ENCODE peak calls at places on chromosomes 16 and 17, in four cellular contexts. W is HCT116, S is K562, K is H1. T is an unnamed sample.

GRCh38 chr17:28492352-28493310 is 13.5 kb upstream of the FOXN1 start:
- DNase-seq in W (no peak), S (no peak), K (no peak), T (no peak)

GRCh38 chr17:18356624-18357023 is 6.7 kb downstream of the SHMT1 start:
- DNase-seq in W (no peak), S (no peak), K (no peak), T (no peak)

GRCh38 chr17:27793168-27793905 is 7.0 kb downstream of the NOS2 start:
- DNase-seq in W (no peak), S (peak; percentile 68), K (peak; percentile 67), T (no peak)

GRCh38 chr16:86414991-86415740 is 95.2 kb upstream of the FOXF1 start:
- DNase-seq in W (no peak), S (no peak), K (no peak), T (no peak)

GRCh38 chr17:18362509-18363020 is 785 bp downstream of the SHMT1 start:
- DNase-seq in W (no peak), S (no peak), K (peak; percentile 54), T (no peak)

GRCh38 chr16:68234188-68235104 is 1.5 kb downstream of the ESRP2 start:
- DNase-seq in W (peak; percentile 61), S (no peak), K (peak; percentile 80), T (no peak)

GRCh38 chr16:57297856-57298255 is 13.4 kb upstream of the PLLP start:
- DNase-seq in W (no peak), S (no peak), K (no peak), T (no peak)

GRCh38 chr17:66691644-66692500 is 143.0 kb upstream of the CACNG5 start:
- DNase-seq in W (no peak), S (no peak), K (no peak), T (no peak)

GRCh38 chr17:50918933-50919296 is 52.8 kb upstream of the TOB1 start:
- DNase-seq in W (no peak), S (no peak), K (no peak), T (no peak)

GRCh38 chr16:88770459-88771293 is 14.3 kb downstream of the PIEZO1 start:
- DNase-seq in W (peak; percentile 78), S (peak; percentile 72), K (no peak), T (no peak)

GRCh38 chr16:4290236-4290830 is 17.5 kb upstream of the TFAP4 start:
- DNase-seq in W (peak; percentile 88), S (no peak), K (no peak), T (no peak)

GRCh38 chr17:27596571-27597187 is 34.3 kb upstream of the LGALS9 start:
- DNase-seq in W (no peak), S (no peak), K (no peak), T (no peak)

GRCh38 chr16:58000706-58001676 is at the start of gene USB1:
- DNase-seq in W (peak; percentile 77), S (peak; percentile 95), K (peak; percentile 92), T (peak; percentile 56)

GRCh38 chr17:72515291-72516065 is 394.7 kb downstream of the SOX9 start:
- DNase-seq in W (no peak), S (no peak), K (no peak), T (peak; percentile 77)

GRCh38 chr16:84585886-84586285 is 32.0 kb downstream of the COTL1 start:
- DNase-seq in W (peak; percentile 27), S (peak; percentile 74), K (peak; percentile 84), T (no peak)

GRCh38 chr16:54282202-54282922 is 4.2 kb downstream of the IRX3 start:
- DNase-seq in W (peak; percentile 15), S (peak; percentile 70), K (peak; percentile 84), T (no peak)

GRCh38 chr17:36687736-36688135 is 86.4 kb downstream of the MRM1 start:
- DNase-seq in W (no peak), S (no peak), K (no peak), T (no peak)

GRCh38 chr16:70747703-70748631 is 53.0 kb downstream of the VAC14 start:
- DNase-seq in W (no peak), S (no peak), K (no peak), T (no peak)

GRCh38 chr17:149897-150575 is 12.7 kb downstream of the SCGB1C2 start:
- DNase-seq in W (no peak), S (peak; percentile 11), K (no peak), T (no peak)

GRCh38 chr17:16491703-16492612 is at the start of gene LRRC75A:
- DNase-seq in W (no peak), S (peak; percentile 91), K (peak; percentile 74), T (no peak)

GRCh38 chr16:84527486-84528269 is 23.2 kb upstream of the MEAK7 start:
- DNase-seq in W (no peak), S (no peak), K (no peak), T (no peak)

GRCh38 chr17:9666461-9667050 is 21.2 kb downstream of the USP43 start:
- DNase-seq in W (no peak), S (no peak), K (no peak), T (no peak)

GRCh38 chr17:16211601-16212000 is 3.7 kb downstream of the NCOR1 start:
- DNase-seq in W (no peak), S (no peak), K (no peak), T (no peak)

GRCh38 chr17:75611746-75612437 is 21.3 kb upstream of the SMIM5 start:
- DNase-seq in W (no peak), S (no peak), K (no peak), T (no peak)

GRCh38 chr17:39618252-39618913 is 8.4 kb upstream of the PPP1R1B start:
- DNase-seq in W (no peak), S (peak; percentile 24), K (peak; percentile 72), T (no peak)

GRCh38 chr17:13480877-13481276 is 120.9 kb downstream of the HS3ST3A1 start:
- DNase-seq in W (no peak), S (no peak), K (no peak), T (no peak)

GRCh38 chr17:51590071-51590470 is 329.7 kb downstream of the UTP18 start:
- DNase-seq in W (no peak), S (no peak), K (no peak), T (no peak)

GRCh38 chr17:45826919-45827628 is 17.6 kb upstream of the SPPL2C start:
- DNase-seq in W (no peak), S (no peak), K (no peak), T (no peak)

GRCh38 chr17:41738077-41738800 is 3.8 kb upstream of the HAP1 start:
- DNase-seq in W (peak; percentile 63), S (peak; percentile 93), K (peak; percentile 95), T (peak; percentile 44)

GRCh38 chr16:56841659-56842058 is 23.3 kb upstream of the SLC12A3 start:
- DNase-seq in W (no peak), S (no peak), K (no peak), T (no peak)

GRCh38 chr17:63537991-63538692 is 12.1 kb upstream of the DCAF7 start:
- DNase-seq in W (no peak), S (peak; percentile 62), K (peak; percentile 55), T (no peak)

GRCh38 chr17:80599546-80600305 is 55.1 kb downstream of the RPTOR start:
- DNase-seq in W (no peak), S (peak; percentile 49), K (no peak), T (no peak)

GRCh38 chr16:54886078-54886477 is 44.6 kb upstream of the IRX5 start:
- DNase-seq in W (no peak), S (no peak), K (no peak), T (no peak)

GRCh38 chr17:48003686-48004120 is 32.8 kb downstream of the CDK5RAP3 start:
- DNase-seq in W (no peak), S (no peak), K (no peak), T (no peak)

GRCh38 chr17:57552114-57552601 is 192.9 kb downstream of the CCDC182 start:
- DNase-seq in W (no peak), S (peak; percentile 64), K (peak; percentile 82), T (no peak)

GRCh38 chr16:84718-85452 is 6.9 kb downstream of the MPG start:
- DNase-seq in W (no peak), S (no peak), K (no peak), T (peak; percentile 65)

GRCh38 chr17:44327715-44328449 is 3.3 kb upstream of the SLC25A39 start:
- DNase-seq in W (no peak), S (no peak), K (no peak), T (no peak)

GRCh38 chr17:44334315-44335181 is 9.9 kb upstream of the SLC25A39 start:
- DNase-seq in W (no peak), S (no peak), K (no peak), T (no peak)

GRCh38 chr17:44326867-44327444 is 2.3 kb upstream of the SLC25A39 start:
- DNase-seq in W (peak; percentile 97), S (peak; percentile 90), K (peak; percentile 90), T (peak; percentile 79)

GRCh38 chr17:44333371-44333770 is 8.7 kb upstream of the SLC25A39 start:
- DNase-seq in W (no peak), S (no peak), K (no peak), T (no peak)

GRCh38 chr17:44331249-44331760 is 6.7 kb upstream of the SLC25A39 start:
- DNase-seq in W (peak; percentile 79), S (peak; percentile 69), K (peak; percentile 86), T (no peak)
- TF ChIP-seq EGR1 in W (no peak), S (no peak), K (no peak), T (no peak)

GRCh38 chr17:3732171-3732570 is 8.5 kb downstream of the HASPIN start:
- DNase-seq in W (no peak), S (peak; percentile 21), K (no peak), T (peak; percentile 60)
- TF ChIP-seq EGR1 in W (no peak), S (no peak), K (no peak), T (no peak)

GRCh38 chr17:29618272-29619065 is 4.2 kb downstream of the CORO6 start:
- DNase-seq in W (no peak), S (no peak), K (no peak), T (no peak)
- TF ChIP-seq EGR1 in W (no peak), S (no peak), K (no peak), T (no peak)

GRCh38 chr17:82674656-82675475 is 23.6 kb downstream of the RAB40B start:
- DNase-seq in W (no peak), S (no peak), K (no peak), T (no peak)
- TF ChIP-seq EGR1 in W (no peak), S (no peak), K (no peak), T (no peak)

GRCh38 chr17:3471599-3471998 is at the start of gene SPATA22:
- DNase-seq in W (no peak), S (no peak), K (no peak), T (no peak)
- TF ChIP-seq EGR1 in W (no peak), S (no peak), K (no peak), T (no peak)